ENCODE peak calls at places on chromosome 9, in nine cellular contexts. One of them, this sample, is unnamed.

GRCh38 chr9:76738402-76738801 is 25.8 kb upstream of the PCA3 start:
- DNase-seq in stomach: no peak
- DNase-seq in prostate gland: no peak
- DNase-seq in adrenal gland: no peak
- DNase-seq in breast epithelium: no peak
- DNase-seq in A549: no peak
- DNase-seq in suprapubic skin: no peak
- DNase-seq in HCT116: no peak
- DNase-seq in upper lobe of left lung: no peak
- DNase-seq in this sample: no peak

GRCh38 chr9:115240676-115241075 is 122.7 kb upstream of the TNC start:
- DNase-seq in A549: no peak
- DNase-seq in suprapubic skin: no peak
- DNase-seq in HCT116: no peak
- DNase-seq in breast epithelium: no peak
- DNase-seq in prostate gland: no peak
- DNase-seq in upper lobe of left lung: no peak
- DNase-seq in adrenal gland: no peak
- DNase-seq in stomach: no peak
- DNase-seq in this sample: no peak

GRCh38 chr9:112787942-112788341 is 37.4 kb downstream of the SNX30 start:
- DNase-seq in prostate gland: no peak
- DNase-seq in stomach: no peak
- DNase-seq in adrenal gland: no peak
- DNase-seq in upper lobe of left lung: peak; percentile 71
- DNase-seq in HCT116: no peak
- DNase-seq in suprapubic skin: no peak
- DNase-seq in A549: no peak
- DNase-seq in breast epithelium: no peak
- DNase-seq in this sample: no peak

GRCh38 chr9:120742951-120743416 is 28.7 kb upstream of the MEGF9 start:
- DNase-seq in HCT116: peak; percentile 29
- DNase-seq in adrenal gland: no peak
- DNase-seq in A549: peak; percentile 71
- DNase-seq in suprapubic skin: no peak
- DNase-seq in breast epithelium: no peak
- DNase-seq in stomach: no peak
- DNase-seq in upper lobe of left lung: no peak
- DNase-seq in prostate gland: no peak
- DNase-seq in this sample: no peak

GRCh38 chr9:136056546-136057235 is 38.4 kb downstream of the NACC2 start:
- DNase-seq in suprapubic skin: no peak
- DNase-seq in A549: no peak
- DNase-seq in stomach: no peak
- DNase-seq in upper lobe of left lung: no peak
- DNase-seq in breast epithelium: no peak
- DNase-seq in prostate gland: no peak
- DNase-seq in HCT116: no peak
- DNase-seq in adrenal gland: no peak
- DNase-seq in this sample: no peak

GRCh38 chr9:132037470-132037869 is 42.2 kb downstream of the MED27 start:
- DNase-seq in A549: no peak
- DNase-seq in adrenal gland: no peak
- DNase-seq in stomach: no peak
- DNase-seq in prostate gland: no peak
- DNase-seq in breast epithelium: no peak
- DNase-seq in suprapubic skin: no peak
- DNase-seq in upper lobe of left lung: no peak
- DNase-seq in HCT116: no peak
- DNase-seq in this sample: no peak

GRCh38 chr9:120383999-120384924 is 195.7 kb downstream of the CDK5RAP2 start:
- DNase-seq in A549: no peak
- DNase-seq in suprapubic skin: no peak
- DNase-seq in stomach: peak; percentile 88
- DNase-seq in adrenal gland: peak; percentile 32
- DNase-seq in prostate gland: no peak
- DNase-seq in upper lobe of left lung: peak; percentile 19
- DNase-seq in HCT116: no peak
- DNase-seq in breast epithelium: peak; percentile 73
- DNase-seq in this sample: peak; percentile 69

GRCh38 chr9:100472725-100473261 is at the start of gene TMEFF1:
- DNase-seq in breast epithelium: no peak
- DNase-seq in adrenal gland: peak; percentile 21
- DNase-seq in HCT116: no peak
- DNase-seq in suprapubic skin: no peak
- DNase-seq in stomach: peak; percentile 30
- DNase-seq in prostate gland: peak; percentile 6
- DNase-seq in A549: peak; percentile 68
- DNase-seq in upper lobe of left lung: no peak
- DNase-seq in this sample: peak; percentile 75

GRCh38 chr9:133805876-133806622 is 67.9 kb upstream of the SARDH start:
- DNase-seq in suprapubic skin: no peak
- DNase-seq in breast epithelium: no peak
- DNase-seq in adrenal gland: no peak
- DNase-seq in stomach: no peak
- DNase-seq in prostate gland: no peak
- DNase-seq in A549: no peak
- DNase-seq in upper lobe of left lung: no peak
- DNase-seq in HCT116: no peak
- DNase-seq in this sample: no peak

GRCh38 chr9:121708768-121709488 is 57.5 kb downstream of the DAB2IP start:
- DNase-seq in HCT116: no peak
- DNase-seq in upper lobe of left lung: no peak
- DNase-seq in breast epithelium: no peak
- DNase-seq in A549: no peak
- DNase-seq in stomach: no peak
- DNase-seq in adrenal gland: no peak
- DNase-seq in suprapubic skin: no peak
- DNase-seq in prostate gland: no peak
- DNase-seq in this sample: no peak

GRCh38 chr9:136729926-136730325 is 12.8 kb downstream of the LCN10 start:
- DNase-seq in suprapubic skin: no peak
- DNase-seq in HCT116: no peak
- DNase-seq in A549: no peak
- DNase-seq in upper lobe of left lung: no peak
- DNase-seq in adrenal gland: no peak
- DNase-seq in prostate gland: no peak
- DNase-seq in stomach: no peak
- DNase-seq in breast epithelium: no peak
- DNase-seq in this sample: no peak

GRCh38 chr9:16540996-16541668 is 329.3 kb downstream of the BNC2 start:
- DNase-seq in breast epithelium: no peak
- DNase-seq in prostate gland: no peak
- DNase-seq in upper lobe of left lung: no peak
- DNase-seq in suprapubic skin: no peak
- DNase-seq in HCT116: no peak
- DNase-seq in adrenal gland: no peak
- DNase-seq in stomach: no peak
- DNase-seq in A549: no peak
- DNase-seq in this sample: no peak

GRCh38 chr9:126453156-126453963 is 126.7 kb downstream of the MVB12B start:
- DNase-seq in upper lobe of left lung: no peak
- DNase-seq in HCT116: no peak
- DNase-seq in suprapubic skin: no peak
- DNase-seq in breast epithelium: no peak
- DNase-seq in prostate gland: no peak
- DNase-seq in A549: no peak
- DNase-seq in stomach: no peak
- DNase-seq in adrenal gland: no peak
- DNase-seq in this sample: peak; percentile 51

GRCh38 chr9:111000202-111000601 is 38.1 kb downstream of the LPAR1 start:
- DNase-seq in prostate gland: no peak
- DNase-seq in upper lobe of left lung: no peak
- DNase-seq in suprapubic skin: no peak
- DNase-seq in A549: no peak
- DNase-seq in HCT116: no peak
- DNase-seq in breast epithelium: no peak
- DNase-seq in adrenal gland: no peak
- DNase-seq in stomach: no peak
- DNase-seq in this sample: no peak

GRCh38 chr9:89236955-89237573 is 58.4 kb upstream of the SHC3 start:
- DNase-seq in HCT116: no peak
- DNase-seq in stomach: no peak
- DNase-seq in adrenal gland: no peak
- DNase-seq in upper lobe of left lung: peak; percentile 66
- DNase-seq in suprapubic skin: no peak
- DNase-seq in A549: no peak
- DNase-seq in prostate gland: no peak
- DNase-seq in breast epithelium: no peak
- DNase-seq in this sample: no peak

GRCh38 chr9:129007766-129008468 is 20.2 kb downstream of the SH3GLB2 start:
- DNase-seq in stomach: no peak
- DNase-seq in prostate gland: no peak
- DNase-seq in breast epithelium: no peak
- DNase-seq in adrenal gland: no peak
- DNase-seq in HCT116: no peak
- DNase-seq in upper lobe of left lung: no peak
- DNase-seq in suprapubic skin: no peak
- DNase-seq in A549: no peak
- DNase-seq in this sample: no peak
- TF ChIP-seq POLR2A in stomach: no peak
- TF ChIP-seq POLR2A in prostate gland: no peak
- TF ChIP-seq POLR2A in breast epithelium: no peak
- TF ChIP-seq POLR2A in adrenal gland: no peak
- TF ChIP-seq POLR2A in HCT116: no peak
- TF ChIP-seq POLR2A in upper lobe of left lung: no peak
- TF ChIP-seq POLR2A in suprapubic skin: no peak
- TF ChIP-seq POLR2A in A549: no peak
- TF ChIP-seq POLR2A in this sample: no peak

DNA sequence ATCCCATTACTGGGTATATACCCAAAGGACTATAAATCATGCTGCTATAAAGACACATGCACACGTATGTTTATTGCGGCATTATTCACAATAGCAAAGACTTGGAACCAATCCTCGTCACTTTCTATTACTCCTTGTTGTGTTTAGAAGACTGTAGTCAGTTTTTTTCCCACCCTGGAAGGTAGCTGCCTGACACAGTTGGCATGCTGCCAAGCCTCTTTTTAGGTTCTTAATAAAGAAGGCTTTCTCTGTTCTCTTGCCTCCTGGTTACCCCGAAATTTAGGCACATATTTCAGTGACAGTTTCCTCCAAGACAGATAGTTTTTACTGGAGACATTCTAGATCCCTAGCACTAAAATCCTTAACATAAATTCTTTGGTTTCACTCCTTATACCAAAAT is 205.4 kb upstream of the PCSK5 start:
- DNase-seq in suprapubic skin: no peak
- DNase-seq in breast epithelium: no peak
- DNase-seq in A549: no peak
- DNase-seq in prostate gland: no peak
- DNase-seq in upper lobe of left lung: no peak
- DNase-seq in adrenal gland: no peak
- DNase-seq in HCT116: no peak
- DNase-seq in stomach: no peak
- DNase-seq in this sample: no peak
- TF ChIP-seq POLR2A in suprapubic skin: no peak
- TF ChIP-seq POLR2A in breast epithelium: no peak
- TF ChIP-seq POLR2A in A549: no peak
- TF ChIP-seq POLR2A in prostate gland: no peak
- TF ChIP-seq POLR2A in upper lobe of left lung: no peak
- TF ChIP-seq POLR2A in adrenal gland: no peak
- TF ChIP-seq POLR2A in HCT116: no peak
- TF ChIP-seq POLR2A in stomach: no peak
- TF ChIP-seq POLR2A in this sample: no peak

GRCh38 chr9:109012009-109012875 is 1.1 kb downstream of the CTNNAL1 start:
- DNase-seq in breast epithelium: peak; percentile 58
- DNase-seq in prostate gland: peak; percentile 64
- DNase-seq in adrenal gland: peak; percentile 87
- DNase-seq in upper lobe of left lung: peak; percentile 74
- DNase-seq in A549: peak; percentile 73
- DNase-seq in HCT116: peak; percentile 85
- DNase-seq in suprapubic skin: peak; percentile 81
- DNase-seq in stomach: peak; percentile 57
- DNase-seq in this sample: no peak
- TF ChIP-seq POLR2A in breast epithelium: no peak
- TF ChIP-seq POLR2A in prostate gland: no peak
- TF ChIP-seq POLR2A in adrenal gland: peak; percentile 28
- TF ChIP-seq POLR2A in upper lobe of left lung: no peak
- TF ChIP-seq POLR2A in A549: no peak
- TF ChIP-seq POLR2A in HCT116: no peak
- TF ChIP-seq POLR2A in suprapubic skin: no peak
- TF ChIP-seq POLR2A in stomach: no peak
- TF ChIP-seq POLR2A in this sample: no peak

GRCh38 chr9:123415593-123415930 is 59.6 kb downstream of the CRB2 start:
- DNase-seq in A549: no peak
- DNase-seq in HCT116: no peak
- DNase-seq in breast epithelium: no peak
- DNase-seq in upper lobe of left lung: no peak
- DNase-seq in stomach: no peak
- DNase-seq in adrenal gland: no peak
- DNase-seq in prostate gland: no peak
- DNase-seq in suprapubic skin: no peak
- DNase-seq in this sample: peak; percentile 40

GRCh38 chr9:123416171-123416570 is 60.2 kb downstream of the CRB2 start:
- DNase-seq in upper lobe of left lung: no peak
- DNase-seq in breast epithelium: no peak
- DNase-seq in adrenal gland: peak; percentile 5
- DNase-seq in prostate gland: no peak
- DNase-seq in suprapubic skin: no peak
- DNase-seq in HCT116: no peak
- DNase-seq in A549: no peak
- DNase-seq in stomach: no peak
- DNase-seq in this sample: peak; percentile 33

GRCh38 chr9:123417289-123418051 is 61.5 kb downstream of the CRB2 start:
- DNase-seq in suprapubic skin: peak; percentile 24
- DNase-seq in stomach: no peak
- DNase-seq in HCT116: no peak
- DNase-seq in prostate gland: no peak
- DNase-seq in breast epithelium: peak; percentile 38
- DNase-seq in A549: no peak
- DNase-seq in adrenal gland: no peak
- DNase-seq in upper lobe of left lung: no peak
- DNase-seq in this sample: peak; percentile 13

GRCh38 chr9:123414226-123414625 is 58.2 kb downstream of the CRB2 start:
- DNase-seq in breast epithelium: no peak
- DNase-seq in upper lobe of left lung: no peak
- DNase-seq in adrenal gland: no peak
- DNase-seq in suprapubic skin: no peak
- DNase-seq in HCT116: no peak
- DNase-seq in stomach: no peak
- DNase-seq in A549: no peak
- DNase-seq in prostate gland: no peak
- DNase-seq in this sample: peak; percentile 22

DNA sequence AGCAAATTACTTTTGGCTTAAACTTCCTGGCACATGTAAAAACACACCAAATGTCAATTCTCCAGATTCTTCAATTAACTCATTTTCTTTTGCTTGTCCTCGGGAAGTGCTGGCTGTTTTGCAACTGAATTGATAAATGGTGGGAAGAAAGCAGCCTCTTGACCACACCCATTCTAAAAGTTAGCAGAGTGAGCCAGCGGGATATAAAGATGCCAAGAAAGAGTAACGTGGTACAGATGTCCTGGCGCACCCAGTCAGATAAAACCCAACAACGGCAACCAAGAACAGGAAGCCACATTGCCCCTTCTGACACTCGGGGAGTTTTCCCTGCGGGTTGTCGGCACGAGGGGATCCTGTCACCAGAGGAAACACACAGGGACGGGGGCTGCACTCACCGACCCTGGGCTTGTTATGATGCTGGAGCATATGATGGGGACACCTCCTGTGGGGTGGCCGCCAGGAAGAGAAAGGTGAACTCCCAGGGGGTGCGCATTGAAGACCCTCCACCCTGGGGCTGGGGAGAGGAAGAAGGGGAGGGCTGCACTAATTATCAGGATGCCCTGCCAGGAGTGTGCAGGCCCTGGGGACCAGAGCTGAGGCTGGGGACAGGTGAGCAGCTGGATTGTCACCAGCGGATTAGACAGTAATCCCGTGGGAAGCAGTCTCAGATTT is 59.1 kb downstream of the CRB2 start:
- DNase-seq in upper lobe of left lung: no peak
- DNase-seq in prostate gland: no peak
- DNase-seq in HCT116: no peak
- DNase-seq in suprapubic skin: no peak
- DNase-seq in stomach: no peak
- DNase-seq in breast epithelium: no peak
- DNase-seq in adrenal gland: no peak
- DNase-seq in A549: no peak
- DNase-seq in this sample: peak; percentile 50
- TF ChIP-seq POLR2A in upper lobe of left lung: no peak
- TF ChIP-seq POLR2A in prostate gland: no peak
- TF ChIP-seq POLR2A in HCT116: no peak
- TF ChIP-seq POLR2A in suprapubic skin: no peak
- TF ChIP-seq POLR2A in stomach: no peak
- TF ChIP-seq POLR2A in breast epithelium: no peak
- TF ChIP-seq POLR2A in adrenal gland: no peak
- TF ChIP-seq POLR2A in A549: no peak
- TF ChIP-seq POLR2A in this sample: no peak

This sample was measured in spleen.